ENCODE peak calls at places on chromosomes 6 and 20, in five cellular contexts. B is Caco-2; O is aorta; V is CD4-positive, alpha-beta memory T cell; E is sigmoid colon. M is an unnamed sample.

GRCh38 chr6:136178749-136179148 is 71.4 kb downstream of the MTFR2 start:
- DNase-seq in B (no peak), O (no peak), V (no peak), E (no peak), M (no peak)

GRCh38 chr20:62181808-62182207 is 1.0 kb upstream of the MTG2 start:
- DNase-seq in B (no peak), O (no peak), V (no peak), E (no peak), M (no peak)

GRCh38 chr20:57772349-57772964 is 62.6 kb upstream of the PMEPA1 start:
- DNase-seq in B (peak; percentile 48), O (peak; percentile 67), V (peak; percentile 24), E (peak; percentile 33), M (peak; percentile 20)

GRCh38 chr20:43243672-43244269 is 54.1 kb upstream of the PTPRT start:
- DNase-seq in B (no peak), O (no peak), V (no peak), E (no peak), M (no peak)

GRCh38 chr20:40189621-40190020 is 499.4 kb downstream of the MAFB start:
- DNase-seq in B (no peak), O (no peak), V (no peak), E (no peak), M (no peak)

GRCh38 chr20:50248104-50248631 is 57.5 kb downstream of the CEBPB start:
- DNase-seq in B (no peak), O (no peak), V (no peak), E (no peak), M (no peak)

GRCh38 chr6:56169366-56169765 is 78.0 kb downstream of the COL21A1 start:
- DNase-seq in B (no peak), O (no peak), V (no peak), E (no peak), M (no peak)

GRCh38 chr6:170269151-170269872 is 21.6 kb downstream of the DLL1 start:
- DNase-seq in B (peak; percentile 78), O (peak; percentile 31), V (no peak), E (no peak), M (no peak)

GRCh38 chr6:137427670-137428290 is 66.4 kb downstream of the OLIG3 start:
- DNase-seq in B (no peak), O (no peak), V (no peak), E (no peak), M (no peak)

GRCh38 chr6:12296255-12296573 is 6.1 kb downstream of the EDN1 start:
- DNase-seq in B (peak; percentile 87), O (peak; percentile 59), V (no peak), E (no peak), M (peak; percentile 44)

GRCh38 chr20:62808211-62808865 is 3.7 kb downstream of the OGFR start:
- DNase-seq in B (no peak), O (peak; percentile 79), V (peak; percentile 67), E (no peak), M (peak; percentile 81)

GRCh38 chr20:23145281-23145700 is 59.2 kb upstream of the CD93 start:
- DNase-seq in B (peak; percentile 21), O (peak; percentile 85), V (no peak), E (peak; percentile 60), M (peak; percentile 93)

GRCh38 chr20:23143986-23144695 is 58.0 kb upstream of the CD93 start:
- DNase-seq in B (peak; percentile 21), O (peak; percentile 35), V (no peak), E (peak; percentile 59), M (peak; percentile 17)

GRCh38 chr20:23146111-23146640 is 60.1 kb upstream of the CD93 start:
- DNase-seq in B (peak; percentile 4), O (no peak), V (no peak), E (peak; percentile 35), M (peak; percentile 39)

GRCh38 chr20:23143098-23143497 is 57.0 kb upstream of the CD93 start:
- DNase-seq in B (peak; percentile 23), O (peak; percentile 89), V (no peak), E (peak; percentile 76), M (peak; percentile 85)

GRCh38 chr20:23144856-23145255 is 58.7 kb upstream of the CD93 start:
- DNase-seq in B (no peak), O (no peak), V (no peak), E (peak; percentile 22), M (no peak)
- H3K4me1 ChIP-seq in B (peaks cover 10% of the 10 kb centered on the region), O (peaks cover 8% of the 10 kb centered on the region), V (peaks cover 23% of the 10 kb centered on the region), E (peaks cover 10% of the 10 kb centered on the region), M (peaks cover 31% of the 10 kb centered on the region)

GRCh38 chr6:6593876-6594275 is 5.4 kb downstream of the LY86 start:
- DNase-seq in B (no peak), O (no peak), V (no peak), E (no peak), M (no peak)

GRCh38 chr6:6590530-6590929 is 2.0 kb downstream of the LY86 start:
- DNase-seq in B (no peak), O (no peak), V (no peak), E (no peak), M (no peak)

GRCh38 chr6:6591778-6592388 is 3.4 kb downstream of the LY86 start:
- DNase-seq in B (no peak), O (peak; percentile 79), V (no peak), E (no peak), M (no peak)

GRCh38 chr6:6595025-6595424 is 6.5 kb downstream of the LY86 start:
- DNase-seq in B (no peak), O (no peak), V (no peak), E (no peak), M (no peak)

DNA sequence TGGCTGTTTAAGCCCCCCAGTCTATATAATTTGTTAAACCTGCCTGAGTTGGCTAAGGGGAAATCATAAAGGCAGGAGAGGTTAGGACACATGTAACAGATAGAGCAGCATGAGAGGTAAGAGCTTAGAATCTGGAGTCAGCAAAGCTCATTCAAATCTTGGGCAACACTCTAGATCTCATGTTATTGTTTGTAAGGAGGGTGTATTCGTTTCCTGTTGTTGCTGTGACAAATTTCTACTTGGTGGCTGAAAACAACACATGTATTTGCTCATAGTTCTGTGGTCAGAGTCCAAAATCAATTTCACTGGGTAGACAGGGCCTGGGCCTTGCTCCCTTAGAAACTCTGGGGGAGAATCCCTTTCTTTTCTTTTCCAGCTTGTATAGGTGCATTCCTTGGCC is 4.3 kb downstream of the LY86 start:
- DNase-seq in B (no peak), O (no peak), V (no peak), E (no peak), M (no peak)
- H3K4me1 ChIP-seq in B (no peaks in the 10 kb centered on the region), O (no peaks in the 10 kb centered on the region), V (peaks cover 37% of the 10 kb centered on the region), E (peaks cover 21% of the 10 kb centered on the region), M (peaks cover 3% of the 10 kb centered on the region)

DNA sequence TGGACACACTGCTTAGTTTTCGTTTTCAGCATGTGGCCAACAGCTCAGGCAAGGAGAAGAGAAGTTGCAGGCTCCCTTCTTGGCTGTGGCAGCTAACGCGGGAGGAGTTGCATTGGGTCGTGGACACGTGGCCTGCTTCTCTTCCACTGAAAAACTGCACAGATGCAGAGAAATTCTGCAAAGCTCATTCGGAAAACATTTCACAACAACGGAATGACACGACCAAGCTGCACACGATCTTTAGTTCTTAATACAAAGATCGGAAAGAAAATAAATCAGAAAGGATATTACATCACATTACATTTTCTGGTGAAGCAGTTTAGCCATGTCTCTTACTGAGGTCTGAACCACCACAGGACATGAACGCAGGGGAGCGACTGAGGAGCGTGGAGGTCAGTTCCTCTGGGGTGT is 178.4 kb downstream of the THBS2 start:
- DNase-seq in B (no peak), O (peak; percentile 80), V (no peak), E (peak; percentile 97), M (peak; percentile 79)
- H3K4me1 ChIP-seq in B (no peaks in the 10 kb centered on the region), O (no peaks in the 10 kb centered on the region), V (no peaks in the 10 kb centered on the region), E (peaks cover 49% of the 10 kb centered on the region), M (peaks cover 59% of the 10 kb centered on the region)

GRCh38 chr6:49553353-49553752 is 2.9 kb downstream of the C6orf141 start:
- DNase-seq in B (no peak), O (no peak), V (no peak), E (no peak), M (no peak)
- H3K4me1 ChIP-seq in B (peaks cover 15% of the 10 kb centered on the region), O (no peaks in the 10 kb centered on the region), V (peaks cover 17% of the 10 kb centered on the region), E (peaks cover 17% of the 10 kb centered on the region), M (peaks cover 9% of the 10 kb centered on the region)

DNA sequence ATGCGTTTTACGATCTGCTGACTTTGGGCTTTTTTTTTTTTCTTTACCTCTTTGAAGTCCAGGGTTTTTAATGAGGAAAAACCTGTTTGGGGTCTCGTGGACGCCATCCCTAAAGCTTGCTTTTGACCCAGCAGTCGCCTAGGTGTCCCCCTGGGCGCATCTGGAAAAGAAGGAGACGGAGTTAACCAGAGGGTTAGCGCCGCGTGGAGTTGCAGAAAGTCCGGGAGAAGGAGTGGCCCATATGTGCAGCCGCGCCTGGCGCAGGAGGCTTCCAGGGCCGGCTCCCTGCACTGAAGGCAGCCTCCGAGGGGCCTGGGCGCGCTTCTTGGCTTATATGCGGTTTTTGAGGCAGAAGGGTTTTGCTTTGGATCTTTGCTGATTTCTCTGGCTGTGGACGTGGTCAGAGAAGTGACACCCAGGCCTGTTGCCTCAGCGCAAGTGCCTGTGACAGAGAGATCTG is 926 bp downstream of the TMEM181 start:
- DNase-seq in B (no peak), O (peak; percentile 59), V (no peak), E (no peak), M (peak; percentile 62)
- H3K4me1 ChIP-seq in B (no peaks in the 10 kb centered on the region), O (no peaks in the 10 kb centered on the region), V (peaks cover 57% of the 10 kb centered on the region), E (peaks cover 19% of the 10 kb centered on the region), M (no peaks in the 10 kb centered on the region)

GRCh38 chr20:5143856-5144255 is 17.0 kb downstream of the CDS2 start:
- DNase-seq in B (no peak), O (no peak), V (no peak), E (no peak), M (no peak)
- H3K4me1 ChIP-seq in B (no peaks in the 10 kb centered on the region), O (peaks cover 23% of the 10 kb centered on the region), V (peaks cover 36% of the 10 kb centered on the region), E (peaks cover 77% of the 10 kb centered on the region), M (peaks cover 60% of the 10 kb centered on the region)

DNA sequence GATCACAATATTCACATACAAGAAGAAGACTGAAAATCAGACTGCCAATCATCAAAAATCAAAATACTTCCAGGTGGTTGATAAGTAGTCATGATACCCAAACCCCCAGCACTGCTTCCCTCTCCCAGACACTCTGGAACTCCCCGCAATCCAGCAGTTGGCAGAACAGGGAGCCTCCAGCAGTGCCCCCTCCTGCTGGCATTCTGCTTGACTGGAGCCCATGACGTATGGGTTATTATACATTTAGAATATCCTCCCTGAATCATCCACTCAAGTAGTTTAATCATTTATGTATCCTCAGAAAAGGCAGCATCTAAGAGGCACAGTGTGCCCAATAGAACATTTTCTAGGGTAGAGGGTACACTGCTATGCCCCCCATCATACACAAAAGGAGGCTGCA is 9.3 kb upstream of the OGFRL1 start:
- DNase-seq in B (no peak), O (no peak), V (no peak), E (no peak), M (no peak)
- H3K4me1 ChIP-seq in B (no peaks in the 10 kb centered on the region), O (no peaks in the 10 kb centered on the region), V (no peaks in the 10 kb centered on the region), E (no peaks in the 10 kb centered on the region), M (no peaks in the 10 kb centered on the region)

GRCh38 chr6:144659202-144659731 is 374.1 kb downstream of the UTRN start:
- DNase-seq in B (peak; percentile 39), O (no peak), V (peak; percentile 21), E (no peak), M (no peak)
- H3K4me1 ChIP-seq in B (peaks cover 67% of the 10 kb centered on the region), O (no peaks in the 10 kb centered on the region), V (peaks cover 69% of the 10 kb centered on the region), E (peaks cover 4% of the 10 kb centered on the region), M (peaks cover 5% of the 10 kb centered on the region)

GRCh38 chr6:111550953-111551352 is 54.7 kb downstream of the TRAF3IP2 start:
- DNase-seq in B (no peak), O (no peak), V (no peak), E (no peak), M (no peak)

GRCh38 chr6:111553580-111553979 is 52.1 kb downstream of the TRAF3IP2 start:
- DNase-seq in B (no peak), O (no peak), V (no peak), E (no peak), M (no peak)

GRCh38 chr6:111551521-111552231 is 54.0 kb downstream of the TRAF3IP2 start:
- DNase-seq in B (peak; percentile 45), O (no peak), V (no peak), E (no peak), M (no peak)

GRCh38 chr6:111552999-111553398 is 52.7 kb downstream of the TRAF3IP2 start:
- DNase-seq in B (no peak), O (no peak), V (no peak), E (no peak), M (no peak)

GRCh38 chr6:111552241-111552744 is 53.4 kb downstream of the TRAF3IP2 start:
- DNase-seq in B (peak; percentile 53), O (peak; percentile 69), V (no peak), E (peak; percentile 91), M (peak; percentile 89)
- H3K4me1 ChIP-seq in B (peaks cover 23% of the 10 kb centered on the region), O (no peaks in the 10 kb centered on the region), V (no peaks in the 10 kb centered on the region), E (peaks cover 45% of the 10 kb centered on the region), M (peaks cover 43% of the 10 kb centered on the region)